ENCODE peak calls at places on chromosomes 4 and X, in five cellular contexts. Z is neuronal stem cell; G is stimulated activated naive CD8-positive, alpha-beta T cell treated with anti-CD3 and anti-CD28 coated beads, Interleukin-15, Interleukin-2, amounts not matched to agents 100 U/mL and 50 U/mL, for 24 hours; V is fibroblast of pulmonary artery; X is sciatic nerve. T is an unnamed sample.

GRCh38 chrX:69165116-69165651 is at the start of gene PJA1:
- DNase-seq in Z (no peak), G (peak; percentile 76), V (peak; percentile 70), X (peak; percentile 84), T (peak; percentile 82)

GRCh38 chr4:109046549-109047171 is 255.8 kb downstream of the COL25A1 start:
- DNase-seq in Z (no peak), G (no peak), V (peak; percentile 66), X (no peak), T (no peak)

GRCh38 chrX:39854772-39855747 is 242.7 kb downstream of the BCOR start:
- DNase-seq in Z (no peak), G (peak; percentile 68), V (no peak), X (no peak), T (no peak)

GRCh38 chrX:11908371-11908770 is 150.3 kb downstream of the MSL3 start:
- DNase-seq in Z (no peak), G (peak; percentile 4), V (peak; percentile 47), X (no peak), T (no peak)

GRCh38 chrX:13051529-13052172 is 7.2 kb upstream of the FAM9C start:
- DNase-seq in Z (no peak), G (no peak), V (peak; percentile 75), X (no peak), T (no peak)

GRCh38 chrX:24493740-24494543 is 28.9 kb downstream of the PDK3 start:
- DNase-seq in Z (no peak), G (no peak), V (no peak), X (no peak), T (no peak)

GRCh38 chr4:73853246-73853704 is at the start of gene PF4V1:
- DNase-seq in Z (no peak), G (no peak), V (no peak), X (no peak), T (peak; percentile 77)

GRCh38 chrX:40448793-40449192 is 132.0 kb upstream of the ATP6AP2 start:
- DNase-seq in Z (no peak), G (no peak), V (no peak), X (no peak), T (no peak)

GRCh38 chr4:87304659-87305277 is 17.9 kb downstream of the HSD17B13 start:
- DNase-seq in Z (no peak), G (no peak), V (no peak), X (no peak), T (no peak)

GRCh38 chr4:42655921-42656735 is 777 bp downstream of the ATP8A1 start:
- DNase-seq in Z (peak; percentile 8), G (peak; percentile 61), V (no peak), X (peak; percentile 75), T (peak; percentile 84)

GRCh38 chr4:140567722-140568121 is 1.0 kb downstream of the UCP1 start:
- DNase-seq in Z (peak; percentile 12), G (no peak), V (peak; percentile 4), X (no peak), T (no peak)

GRCh38 chr4:153333874-153334273 is 10.6 kb upstream of the MND1 start:
- DNase-seq in Z (no peak), G (no peak), V (no peak), X (no peak), T (no peak)

GRCh38 chrX:2484721-2485459 is 15.9 kb downstream of the DHRSX start:
- DNase-seq in Z (no peak), G (no peak), V (peak; percentile 61), X (no peak), T (peak; percentile 57)

GRCh38 chr4:112073201-112073600 is 72.1 kb upstream of the FAM241A start:
- DNase-seq in Z (no peak), G (no peak), V (no peak), X (no peak), T (no peak)

GRCh38 chr4:25861422-25861926 is 1.3 kb downstream of the SEL1L3 start:
- DNase-seq in Z (no peak), G (no peak), V (peak; percentile 77), X (no peak), T (no peak)

GRCh38 chr4:89640620-89641366 is 196.2 kb downstream of the SNCA start:
- DNase-seq in Z (peak; percentile 79), G (no peak), V (peak; percentile 71), X (peak; percentile 55), T (no peak)

GRCh38 chrX:150202641-150203248 is 160.4 kb upstream of the MAMLD1 start:
- DNase-seq in Z (no peak), G (no peak), V (peak; percentile 93), X (no peak), T (no peak)

GRCh38 chr4:110682311-110682710 is 59.4 kb upstream of the PITX2 start:
- DNase-seq in Z (no peak), G (no peak), V (no peak), X (no peak), T (no peak)

GRCh38 chrX:20267924-20268701 is 1.4 kb upstream of the RPS6KA3 start:
- DNase-seq in Z (no peak), G (peak; percentile 12), V (peak; percentile 28), X (peak; percentile 75), T (peak; percentile 75)

GRCh38 chr4:2660596-2661211 is 95.4 kb downstream of the TNIP2 start:
- DNase-seq in Z (no peak), G (no peak), V (peak; percentile 48), X (no peak), T (no peak)

T was measured in cardiac septum.